ENCODE peak calls at places on chromosome 11, in eight cellular contexts. U is AG09319, Y is fibroblast of pulmonary artery, C is thoracic aorta, H is endodermal cell, L is PC-3, X is left cardiac atrium, P is NCI-H1417. O is an unnamed sample.

GRCh38 chr11:123035831-123036230 is 26.1 kb downstream of the HSPA8 start:
- DNase-seq in U (no peak), Y (no peak), C (no peak), H (no peak), L (no peak), X (no peak), P (no peak), O (no peak)

GRCh38 chr11:12235945-12236743 is 125.8 kb downstream of the MICAL2 start:
- DNase-seq in U (peak), Y (peak), C (no peak), H (no peak), L (peak), X (no peak), P (peak), O (peak)

GRCh38 chr11:1064167-1064566 is 10.5 kb upstream of the MUC2 start:
- DNase-seq in U (no peak), Y (no peak), C (no peak), H (no peak), L (no peak), X (no peak), P (no peak), O (peak)

GRCh38 chr11:72088076-72088806 is 7.6 kb downstream of the LRRC51 start:
- DNase-seq in U (no peak), Y (no peak), C (no peak), H (peak), L (no peak), X (no peak), P (no peak), O (no peak)

GRCh38 chr11:127564803-127565202 is 564.2 kb upstream of the KIRREL3 start:
- DNase-seq in U (no peak), Y (no peak), C (no peak), H (peak), L (peak), X (no peak), P (no peak), O (peak)

GRCh38 chr11:114562166-114562916 is 2.7 kb upstream of the NXPE1 start:
- DNase-seq in U (no peak), Y (peak), C (no peak), H (no peak), L (peak), X (no peak), P (no peak), O (peak)

GRCh38 chr11:118001494-118001971 is 15.3 kb downstream of the IL10RA start:
- DNase-seq in U (no peak), Y (no peak), C (no peak), H (no peak), L (no peak), X (no peak), P (no peak), O (no peak)

GRCh38 chr11:1923201-1923956 is 3.9 kb downstream of the TNNT3 start:
- DNase-seq in U (no peak), Y (no peak), C (no peak), H (no peak), L (no peak), X (no peak), P (no peak), O (no peak)

GRCh38 chr11:125170406-125171031 is 6.0 kb downstream of the PKNOX2 start:
- DNase-seq in U (no peak), Y (peak), C (no peak), H (peak), L (no peak), X (peak), P (no peak), O (peak)

GRCh38 chr11:73030130-73030529 is 112.0 kb downstream of the FCHSD2 start:
- DNase-seq in U (no peak), Y (no peak), C (no peak), H (no peak), L (no peak), X (no peak), P (no peak), O (no peak)

GRCh38 chr11:26946209-26946828 is 47.6 kb upstream of the FIBIN start:
- DNase-seq in U (no peak), Y (peak), C (no peak), H (no peak), L (no peak), X (no peak), P (no peak), O (peak)

GRCh38 chr11:132982769-132983168 is 549.5 kb downstream of the OPCML start:
- DNase-seq in U (no peak), Y (no peak), C (no peak), H (no peak), L (no peak), X (no peak), P (no peak), O (no peak)

GRCh38 chr11:12694182-12694531 is 19.9 kb downstream of the TEAD1 start:
- DNase-seq in U (no peak), Y (no peak), C (no peak), H (no peak), L (no peak), X (no peak), P (no peak), O (peak)

GRCh38 chr11:34653851-34654490 is 33.1 kb downstream of the EHF start:
- DNase-seq in U (peak), Y (peak), C (no peak), H (peak), L (peak), X (no peak), P (no peak), O (peak)

GRCh38 chr11:23063261-23063660 is 203.0 kb upstream of the CCDC179 start:
- DNase-seq in U (no peak), Y (no peak), C (no peak), H (no peak), L (no peak), X (no peak), P (no peak), O (peak)

GRCh38 chr11:21511835-21512440 is 680.9 kb upstream of the ANO5 start:
- DNase-seq in U (peak), Y (peak), C (no peak), H (peak), L (peak), X (peak), P (peak), O (no peak)

GRCh38 chr11:108592591-108593213 is 866 bp downstream of the EXPH5 start:
- DNase-seq in U (no peak), Y (no peak), C (peak), H (peak), L (peak), X (peak), P (no peak), O (no peak)

GRCh38 chr11:35275808-35276170 is 136.8 kb downstream of the CD44 start:
- DNase-seq in U (no peak), Y (no peak), C (no peak), H (no peak), L (no peak), X (no peak), P (no peak), O (no peak)

GRCh38 chr11:119791047-119791446 is 62.0 kb upstream of the NECTIN1 start:
- DNase-seq in U (no peak), Y (no peak), C (no peak), H (peak), L (no peak), X (no peak), P (no peak), O (no peak)

GRCh38 chr11:113971506-113972195 is 3.3 kb upstream of the HTR3A start:
- DNase-seq in U (no peak), Y (no peak), C (no peak), H (no peak), L (no peak), X (no peak), P (no peak), O (no peak)

GRCh38 chr11:124070906-124071621 is 29.9 kb upstream of the OR10G7 start:
- DNase-seq in U (peak), Y (peak), C (no peak), H (peak), L (peak), X (peak), P (peak), O (peak)

GRCh38 chr11:72119188-72119587 is 6.7 kb upstream of the ANAPC15 start:
- DNase-seq in U (no peak), Y (no peak), C (no peak), H (no peak), L (no peak), X (no peak), P (no peak), O (no peak)

GRCh38 chr11:7657306-7658025 is 15.8 kb downstream of the CYB5R2 start:
- DNase-seq in U (peak), Y (peak), C (no peak), H (peak), L (peak), X (peak), P (peak), O (peak)

GRCh38 chr11:123063396-123064267 is 1.7 kb upstream of the HSPA8 start:
- DNase-seq in U (no peak), Y (peak), C (no peak), H (no peak), L (peak), X (peak), P (peak), O (peak)

GRCh38 chr11:83403990-83404389 is 117.8 kb upstream of the CCDC90B start:
- DNase-seq in U (no peak), Y (no peak), C (no peak), H (no peak), L (no peak), X (no peak), P (no peak), O (no peak)

GRCh38 chr11:105903113-105903512 is 118.9 kb downstream of the MSANTD4 start:
- DNase-seq in U (no peak), Y (no peak), C (no peak), H (no peak), L (no peak), X (no peak), P (peak), O (peak)

GRCh38 chr11:111922803-111923202 is 4.1 kb downstream of the C11orf52 start:
- DNase-seq in U (no peak), Y (peak), C (peak), H (no peak), L (peak), X (no peak), P (no peak), O (peak)

GRCh38 chr11:59263225-59263894 is 50.6 kb upstream of the MPEG1 start:
- DNase-seq in U (no peak), Y (no peak), C (no peak), H (peak), L (peak), X (no peak), P (no peak), O (no peak)

GRCh38 chr11:65663634-65664200 is 1.0 kb upstream of the RELA start:
- DNase-seq in U (peak), Y (peak), C (no peak), H (no peak), L (peak), X (peak), P (no peak), O (peak)

GRCh38 chr11:70240337-70240736 is 30.2 kb upstream of the PPFIA1 start:
- DNase-seq in U (no peak), Y (no peak), C (no peak), H (no peak), L (no peak), X (no peak), P (no peak), O (no peak)